ENCODE peak calls at places on chromosome 4, in nine cellular contexts. N is ovary, I is body of pancreas, A is tibial nerve, B is cardiac muscle cell, L is brain microvascular endothelial cell, X is mesendoderm, G is astrocyte, Y is pancreas. T is an unnamed sample. For H3K36me3, the result is how much of the 10 kb centered on the place peaks cover.

GRCh38 chr4:139050436-139050835 is 34.9 kb downstream of the NOCT start:
- DNase-seq in Y (no peak), L (no peak), G (peak), A (no peak), I (no peak), B (no peak), X (no peak), N (no peak), T (peak)

GRCh38 chr4:98341309-98341708 is 80.1 kb downstream of the RAP1GDS1 start:
- DNase-seq in L (peak), Y (no peak), G (peak), I (no peak), X (peak), B (no peak), A (no peak), N (no peak), T (no peak)

GRCh38 chr4:38856046-38856445 is 571 bp downstream of the TLR6 start:
- DNase-seq in L (no peak), B (no peak), A (no peak), Y (no peak), G (no peak), N (no peak), I (peak), X (no peak), T (no peak)

GRCh38 chr4:72319596-72319995 is 249.4 kb downstream of the ADAMTS3 start:
- DNase-seq in N (no peak), Y (no peak), A (no peak), I (no peak), X (no peak), G (peak), B (no peak), L (peak), T (no peak)

GRCh38 chr4:17313194-17313593 is 198.7 kb downstream of the QDPR start:
- DNase-seq in A (no peak), I (no peak), N (no peak), L (no peak), Y (no peak), X (no peak), B (no peak), G (peak), T (no peak)

GRCh38 chr4:158810487-158811215 is 41.8 kb downstream of the FNIP2 start:
- DNase-seq in G (peak), X (no peak), Y (peak), B (no peak), I (peak), A (no peak), L (peak), N (peak), T (peak)

GRCh38 chr4:80124246-80125211 is 51.5 kb upstream of the ANTXR2 start:
- DNase-seq in G (no peak), I (no peak), Y (no peak), X (no peak), B (no peak), N (no peak), L (no peak), A (no peak), T (no peak)

GRCh38 chr4:147096667-147097604 is 151.3 kb upstream of the TTC29 start:
- DNase-seq in G (no peak), X (peak), A (no peak), B (peak), L (no peak), I (no peak), Y (no peak), N (no peak), T (no peak)

GRCh38 chr4:148444296-148445070 is 2.3 kb upstream of the NR3C2 start:
- DNase-seq in Y (peak), B (peak), G (no peak), A (no peak), N (peak), I (peak), X (peak), L (no peak), T (no peak)

GRCh38 chr4:152352645-152353116 is 183.2 kb downstream of the FBXW7 start:
- DNase-seq in X (peak), B (peak), L (peak), I (peak), Y (peak), G (peak), A (peak), N (peak), T (peak)

GRCh38 chr4:108834787-108835384 is 72.0 kb upstream of the ETNPPL start:
- DNase-seq in B (peak), L (no peak), N (no peak), A (no peak), I (no peak), G (peak), X (peak), Y (no peak), T (peak)

GRCh38 chr4:5471206-5471605 is 237.2 kb downstream of the EVC2 start:
- DNase-seq in G (no peak), N (no peak), I (no peak), A (no peak), Y (no peak), X (no peak), B (no peak), L (no peak), T (no peak)

GRCh38 chr4:149311076-149311475 is 504.6 kb downstream of the IQCM start:
- DNase-seq in I (no peak), L (no peak), G (no peak), N (no peak), A (no peak), B (no peak), Y (no peak), X (no peak), T (no peak)

GRCh38 chr4:133483600-133484246 is 334.6 kb downstream of the PCDH10 start:
- DNase-seq in G (peak), A (no peak), B (peak), L (peak), X (peak), Y (no peak), N (no peak), I (no peak), T (peak)

GRCh38 chr4:32196950-32197688 is 1477.0 kb downstream of the PCDH7 start:
- DNase-seq in G (no peak), A (no peak), I (no peak), Y (no peak), L (no peak), X (no peak), B (no peak), N (no peak), T (no peak)

GRCh38 chr4:136931771-136932170 is 600.5 kb downstream of the PCDH18 start:
- DNase-seq in X (no peak), G (peak), N (no peak), L (no peak), B (no peak), A (no peak), I (no peak), Y (no peak), T (no peak)

GRCh38 chr4:154741131-154741530 is 2.7 kb upstream of the LRAT start:
- DNase-seq in B (no peak), Y (no peak), L (no peak), X (no peak), I (no peak), G (no peak), A (no peak), N (no peak), T (no peak)

GRCh38 chr4:140702096-140702757 is 54.0 kb downstream of the TBC1D9 start:
- DNase-seq in L (no peak), I (no peak), G (no peak), N (no peak), B (no peak), A (no peak), X (no peak), Y (no peak), T (no peak)

GRCh38 chr4:184831153-184831552 is 5.4 kb upstream of the ACSL1 start:
- DNase-seq in A (no peak), G (no peak), Y (no peak), B (no peak), X (no peak), L (no peak), I (no peak), N (no peak), T (no peak)

GRCh38 chr4:142043509-142043908 is 407.1 kb downstream of the IL15 start:
- DNase-seq in L (peak), N (no peak), A (no peak), X (no peak), I (no peak), Y (no peak), B (no peak), G (peak), T (no peak)

GRCh38 chr4:54657194-54657555 is 582 bp upstream of the KIT start:
- DNase-seq in I (peak), A (no peak), L (no peak), Y (no peak), X (peak), N (no peak), B (peak), G (no peak), T (no peak)

GRCh38 chr4:114563536-114564315 is 34.9 kb upstream of the UGT8 start:
- DNase-seq in N (no peak), X (peak), A (no peak), Y (no peak), L (peak), I (no peak), B (no peak), G (peak), T (no peak)

GRCh38 chr4:80266267-80266901 is at the start of gene FGF5:
- DNase-seq in L (peak), Y (no peak), B (peak), I (peak), X (peak), N (peak), G (peak), A (no peak), T (peak)

GRCh38 chr4:26468977-26469376 is 21.3 kb downstream of the CCKAR start:
- DNase-seq in A (no peak), L (no peak), Y (no peak), B (no peak), X (no peak), G (peak), I (no peak), N (no peak), T (no peak)

GRCh38 chr4:123488916-123489315 is 92.3 kb downstream of the SPRY1 start:
- DNase-seq in I (no peak), N (no peak), B (no peak), Y (no peak), L (peak), G (peak), A (no peak), X (no peak), T (no peak)

GRCh38 chr4:37994569-37994968 is 34.4 kb downstream of the PTTG2 start:
- DNase-seq in G (no peak), A (no peak), X (no peak), N (no peak), Y (no peak), I (no peak), L (no peak), B (no peak), T (peak)

GRCh38 chr4:127012549-127012948 is 620.2 kb upstream of the INTU start:
- DNase-seq in Y (no peak), A (no peak), G (peak), I (no peak), L (no peak), N (no peak), X (no peak), B (no peak), T (no peak)

GRCh38 chr4:68476191-68476590 is 28.9 kb downstream of the TMPRSS11E start:
- DNase-seq in Y (no peak), B (no peak), I (no peak), L (no peak), G (peak), N (no peak), X (no peak), A (no peak), T (no peak)

GRCh38 chr4:19095491-19096046 is 1074.0 kb upstream of the LCORL start:
- DNase-seq in Y (no peak), X (no peak), G (no peak), A (no peak), L (no peak), N (no peak), B (no peak), I (no peak), T (peak)
- H3K4me3 ChIP-seq in Y (no peak), X (no peak), G (no peak), A (no peak), L (no peak), N (no peak), B (no peak), I (no peak), T (no peak)

GRCh38 chr4:163554870-163555465 is 60.5 kb downstream of the TMA16 start:
- DNase-seq in Y (no peak), X (no peak), N (no peak), A (no peak), G (no peak), I (no peak), L (no peak), B (peak), T (no peak)

GRCh38 chr4:163556169-163556568 is 61.7 kb downstream of the TMA16 start:
- DNase-seq in I (no peak), N (no peak), X (no peak), B (peak), A (no peak), G (no peak), Y (no peak), L (no peak), T (no peak)

GRCh38 chr4:163553146-163553545 is 58.7 kb downstream of the TMA16 start:
- DNase-seq in A (no peak), Y (no peak), L (no peak), G (no peak), X (no peak), I (no peak), N (no peak), B (no peak), T (no peak)

GRCh38 chr4:163558539-163559044 is 64.1 kb downstream of the TMA16 start:
- DNase-seq in Y (no peak), B (no peak), I (peak), L (no peak), X (no peak), N (no peak), G (no peak), A (no peak), T (no peak)

DNA sequence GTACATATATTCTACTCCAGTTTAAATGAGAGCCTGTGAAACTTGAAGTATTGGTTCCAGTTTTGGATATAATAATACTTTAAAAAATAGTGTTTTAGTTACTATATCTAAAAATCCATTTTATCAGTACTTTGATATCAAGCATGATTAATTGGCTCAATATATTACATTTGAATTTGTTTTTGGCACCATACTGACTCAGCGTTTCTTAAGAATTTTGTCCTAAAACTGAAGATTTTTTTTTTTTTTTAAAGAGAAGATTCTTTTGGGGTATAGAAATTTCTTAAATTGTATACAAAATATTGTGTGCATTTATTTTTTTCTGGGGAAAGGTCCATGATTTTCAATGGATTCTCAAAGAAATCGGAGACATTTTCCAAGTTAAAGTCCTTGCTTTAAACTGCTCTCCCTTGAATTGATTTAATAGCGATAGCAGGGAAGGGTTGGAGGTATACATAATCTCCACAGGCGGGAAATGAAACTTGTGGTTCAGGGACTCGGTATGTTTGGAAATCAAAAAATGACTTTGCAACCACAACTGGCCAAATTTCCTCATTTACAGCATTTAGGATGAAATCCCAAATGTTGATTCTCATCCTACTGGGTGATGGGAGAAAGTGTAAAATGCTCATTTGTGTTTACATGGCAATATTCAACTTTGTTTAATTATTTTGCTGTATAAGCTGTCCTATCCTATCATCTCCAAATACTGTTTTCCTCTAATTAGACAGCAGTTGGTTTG is 62.3 kb downstream of the TMA16 start:
- DNase-seq in G (no peak), X (no peak), N (no peak), L (no peak), I (no peak), B (no peak), A (no peak), Y (no peak), T (no peak)
- H3K36me3 ChIP-seq in G (under half), X (under half), N (under half), L (under half), I (under half), B (under half), A (under half), Y (under half), T (under half)

GRCh38 chr4:73836373-73837269 is at the start of gene CXCL6:
- DNase-seq in N (peak), G (no peak), L (no peak), B (peak), A (peak), Y (peak), X (peak), I (peak), T (no peak)
- H3K4me3 ChIP-seq in N (peak), G (peak), L (peak), B (no peak), A (no peak), Y (peak), X (peak), I (no peak), T (no peak)

DNA sequence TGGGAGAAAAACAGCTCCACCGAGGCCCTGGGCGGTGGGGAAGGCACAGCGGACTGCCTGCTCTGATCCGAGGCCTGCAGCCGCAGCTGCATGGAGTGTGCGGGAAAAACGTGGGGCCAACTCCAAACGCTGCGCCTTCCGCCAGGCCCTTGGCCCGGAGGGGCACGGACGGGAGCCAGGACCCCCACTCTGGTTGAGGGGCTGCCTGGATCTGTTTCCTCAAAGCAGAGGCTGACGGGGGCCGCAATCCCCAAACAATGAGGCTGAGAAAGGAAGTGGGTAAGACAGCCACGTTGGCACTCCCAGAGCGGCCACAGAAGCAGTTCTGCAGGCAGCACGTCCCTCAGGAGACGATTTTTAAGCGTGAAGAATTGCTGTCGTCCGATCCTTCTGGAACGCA is 85.9 kb downstream of the FAM53A start:
- DNase-seq in B (no peak), A (no peak), G (no peak), Y (no peak), L (no peak), X (no peak), I (no peak), N (no peak), T (no peak)
- H3K36me3 ChIP-seq in B (under half), A (under half), G (under half), Y (under half), L (under half), X (under half), I (under half), N (under half), T (under half)